ENCODE peak calls at places on chromosomes 1 and 21, in five cellular contexts. H is heart right ventricle, F is colonic mucosa, E is HL-60, I is adipocyte. M is an unnamed sample.

GRCh38 chr1:119815361-119815760 is 4.1 kb upstream of the REG4 start:
- DNase-seq in E (no peak), F (no peak), I (no peak), H (no peak), M (no peak)

GRCh38 chr1:193211539-193211938 is 25.1 kb upstream of the B3GALT2 start:
- DNase-seq in H (no peak), F (no peak), I (peak), E (no peak), M (no peak)

GRCh38 chr1:227780101-227781044 is 35.1 kb upstream of the PRSS38 start:
- DNase-seq in H (no peak), I (no peak), F (peak), E (no peak), M (no peak)

GRCh38 chr1:147337040-147337439 is 94.6 kb downstream of the CHD1L start:
- DNase-seq in F (no peak), H (no peak), I (no peak), E (no peak), M (no peak)

GRCh38 chr1:176897350-176898236 is 266.9 kb downstream of the ASTN1 start:
- DNase-seq in E (peak), I (peak), F (peak), H (peak), M (no peak)

GRCh38 chr1:221991221-221991620 is 249.3 kb upstream of the DUSP10 start:
- DNase-seq in I (peak), H (no peak), F (no peak), E (no peak), M (no peak)

GRCh38 chr1:223512016-223512415 is 118.8 kb downstream of the CCDC185 start:
- DNase-seq in E (no peak), H (no peak), F (no peak), I (no peak), M (no peak)

GRCh38 chr1:87684194-87684593 is 355.5 kb downstream of the LMO4 start:
- DNase-seq in F (peak), H (no peak), I (peak), E (no peak), M (no peak)

GRCh38 chr1:178651742-178652141 is 73.3 kb upstream of the RALGPS2 start:
- DNase-seq in H (no peak), E (no peak), I (peak), F (no peak), M (no peak)

GRCh38 chr1:16367258-16367967 is 371 bp downstream of the SZRD1 start:
- DNase-seq in H (peak), F (peak), E (peak), I (peak), M (peak)

GRCh38 chr1:220370041-220370700 is 97.9 kb upstream of the RAB3GAP2 start:
- DNase-seq in E (no peak), I (peak), H (no peak), F (no peak), M (no peak)

GRCh38 chr1:205907794-205908193 is 35.5 kb downstream of the SLC26A9 start:
- DNase-seq in E (no peak), I (peak), F (no peak), H (no peak), M (no peak)

GRCh38 chr1:157140068-157140588 is 1.9 kb upstream of the ETV3 start:
- DNase-seq in I (no peak), F (no peak), H (no peak), E (no peak), M (no peak)

GRCh38 chr1:226310637-226311195 is 1.8 kb upstream of the LIN9 start:
- DNase-seq in E (no peak), I (no peak), H (no peak), F (peak), M (no peak)

GRCh38 chr1:8020032-8020431 is 6.1 kb downstream of the ERRFI1 start:
- DNase-seq in I (peak), H (no peak), E (no peak), F (peak), M (no peak)

GRCh38 chr1:54813479-54814147 is 12.5 kb upstream of the TTC22 start:
- DNase-seq in H (no peak), E (no peak), F (peak), I (no peak), M (no peak)

GRCh38 chr1:201506573-201507567 is at the start of gene CSRP1:
- DNase-seq in I (peak), H (peak), E (peak), F (peak), M (peak)

GRCh38 chr1:201504799-201505504 is 2.0 kb downstream of the CSRP1 start:
- DNase-seq in F (no peak), H (no peak), I (no peak), E (no peak), M (no peak)

GRCh38 chr1:201504179-201504631 is 2.7 kb downstream of the CSRP1 start:
- DNase-seq in F (no peak), I (peak), E (no peak), H (no peak), M (no peak)

GRCh38 chr1:201506092-201506491 is 831 bp downstream of the CSRP1 start:
- DNase-seq in I (peak), F (no peak), E (no peak), H (no peak), M (no peak)

DNA sequence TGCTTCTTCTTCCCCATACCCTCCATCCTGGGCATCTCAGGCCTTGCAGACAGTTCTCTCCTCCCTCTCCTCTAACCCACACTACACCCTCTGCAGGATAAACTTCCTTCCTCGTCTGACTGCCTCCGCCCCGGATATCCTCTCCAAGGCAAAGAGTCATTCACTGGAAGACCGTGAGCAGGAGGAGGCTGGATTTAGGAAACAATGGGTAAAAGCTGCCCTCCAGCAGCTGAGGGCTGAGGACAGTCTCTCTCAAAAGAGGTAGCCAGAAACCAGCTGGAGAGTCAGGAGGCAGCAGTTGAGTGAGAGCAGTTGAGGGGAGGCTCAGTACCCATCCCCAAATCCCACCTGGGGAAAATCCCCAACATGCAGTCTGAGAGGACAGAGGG is 1.4 kb downstream of the CSRP1 start:
- DNase-seq in H (no peak), F (peak), I (peak), E (peak), M (no peak)
- H3K4me3 ChIP-seq in H (peak), F (peak), I (peak), E (peak), M (peak)

DNA sequence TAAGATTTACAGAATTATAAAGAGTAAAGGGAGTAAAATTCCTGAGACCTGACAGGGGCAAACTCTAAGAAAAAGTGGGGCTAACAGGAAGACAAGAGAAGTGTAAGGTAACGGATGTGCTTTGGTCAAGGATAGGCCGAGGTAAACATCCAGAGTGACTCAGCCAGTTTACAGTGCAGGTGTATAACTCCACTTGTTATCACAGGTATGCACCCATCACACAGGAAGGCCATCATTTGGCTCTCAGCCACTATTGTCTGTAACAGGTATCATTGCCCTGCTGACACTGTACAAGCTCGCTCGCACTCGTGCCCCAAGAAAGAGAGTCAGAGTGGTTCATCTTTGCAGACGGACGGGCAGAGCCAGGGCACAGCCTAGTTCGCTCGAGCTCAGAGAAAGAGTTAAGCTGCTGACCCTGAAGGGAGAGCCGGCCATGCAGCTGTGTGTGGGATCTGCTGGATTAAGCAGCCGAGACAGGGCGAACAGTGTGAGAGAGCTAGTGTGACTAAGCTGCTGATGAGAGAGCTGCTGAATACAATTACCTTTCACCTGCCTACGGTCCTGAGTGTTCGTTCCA is 26.8 kb upstream of the LYPD8 start:
- DNase-seq in E (no peak), F (no peak), I (no peak), H (no peak), M (no peak)
- H3K4me3 ChIP-seq in E (no peak), F (no peak), I (no peak), H (no peak), M (no peak)

GRCh38 chr1:67394548-67394947 is 35.7 kb downstream of the SERBP1 start:
- DNase-seq in F (no peak), H (no peak), I (no peak), E (no peak), M (no peak)
- H3K4me3 ChIP-seq in F (no peak), H (no peak), I (no peak), E (no peak), M (no peak)

GRCh38 chr21:38499296-38499695 is 1.0 kb upstream of the ERG start:
- DNase-seq in F (no peak), E (no peak), H (no peak), I (no peak), M (no peak)
- H3K4me3 ChIP-seq in F (no peak), E (no peak), H (no peak), I (no peak), M (no peak)

DNA sequence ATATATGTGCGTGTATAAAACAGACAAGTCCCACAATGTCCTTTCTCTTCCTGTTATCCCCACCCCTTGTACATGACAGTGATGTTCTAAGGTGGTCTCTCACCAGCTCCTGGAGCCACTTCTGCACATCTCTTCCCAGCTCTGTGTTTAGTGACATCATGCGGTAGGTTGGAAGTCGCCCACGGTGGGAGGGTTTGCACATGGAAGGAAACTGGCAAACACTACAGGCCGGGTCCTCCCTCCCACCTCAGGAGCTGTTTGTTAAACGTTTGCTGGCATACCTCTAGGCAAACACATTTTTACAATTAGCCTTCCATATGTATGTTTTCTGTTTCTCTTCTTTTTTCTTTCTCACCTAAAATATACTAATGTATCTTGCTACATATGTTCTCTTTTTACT is 107.4 kb downstream of the PCBP3 start:
- DNase-seq in E (no peak), I (no peak), F (no peak), H (no peak), M (no peak)
- H3K4me3 ChIP-seq in E (no peak), I (no peak), F (no peak), H (no peak), M (no peak)

GRCh38 chr1:245657371-245657770 is 502.6 kb downstream of the KIF26B start:
- DNase-seq in E (no peak), H (no peak), F (no peak), I (no peak), M (no peak)
- H3K4me3 ChIP-seq in E (no peak), H (no peak), F (no peak), I (no peak), M (no peak)

GRCh38 chr1:40711465-40712404 is 20.2 kb downstream of the NFYC start:
- DNase-seq in F (peak), H (no peak), I (peak), E (peak), M (no peak)
- H3K4me3 ChIP-seq in F (no peak), H (peak), I (peak), E (no peak), M (peak)

DNA sequence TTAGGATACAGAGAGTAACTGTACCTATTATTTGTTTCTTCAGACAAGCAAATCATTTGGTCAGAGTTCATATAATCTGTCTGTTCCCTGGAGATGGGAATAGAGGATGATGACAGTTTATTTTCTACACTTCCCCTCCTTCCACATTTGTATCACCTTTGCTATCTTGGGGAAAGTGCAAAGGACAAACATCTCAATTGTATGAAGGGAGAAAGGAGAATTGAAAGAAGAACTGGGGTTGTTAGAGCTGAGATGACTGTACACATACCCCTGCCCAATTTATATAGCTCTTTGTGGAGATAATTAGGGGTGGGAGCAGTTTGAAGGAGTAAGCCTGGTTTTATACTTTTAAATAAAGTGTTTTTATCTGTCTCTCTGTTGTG is 14.0 kb downstream of the POLR3GL start:
- DNase-seq in F (no peak), H (no peak), E (no peak), I (no peak), M (no peak)
- H3K4me3 ChIP-seq in F (peak), H (peak), E (no peak), I (peak), M (peak)

DNA sequence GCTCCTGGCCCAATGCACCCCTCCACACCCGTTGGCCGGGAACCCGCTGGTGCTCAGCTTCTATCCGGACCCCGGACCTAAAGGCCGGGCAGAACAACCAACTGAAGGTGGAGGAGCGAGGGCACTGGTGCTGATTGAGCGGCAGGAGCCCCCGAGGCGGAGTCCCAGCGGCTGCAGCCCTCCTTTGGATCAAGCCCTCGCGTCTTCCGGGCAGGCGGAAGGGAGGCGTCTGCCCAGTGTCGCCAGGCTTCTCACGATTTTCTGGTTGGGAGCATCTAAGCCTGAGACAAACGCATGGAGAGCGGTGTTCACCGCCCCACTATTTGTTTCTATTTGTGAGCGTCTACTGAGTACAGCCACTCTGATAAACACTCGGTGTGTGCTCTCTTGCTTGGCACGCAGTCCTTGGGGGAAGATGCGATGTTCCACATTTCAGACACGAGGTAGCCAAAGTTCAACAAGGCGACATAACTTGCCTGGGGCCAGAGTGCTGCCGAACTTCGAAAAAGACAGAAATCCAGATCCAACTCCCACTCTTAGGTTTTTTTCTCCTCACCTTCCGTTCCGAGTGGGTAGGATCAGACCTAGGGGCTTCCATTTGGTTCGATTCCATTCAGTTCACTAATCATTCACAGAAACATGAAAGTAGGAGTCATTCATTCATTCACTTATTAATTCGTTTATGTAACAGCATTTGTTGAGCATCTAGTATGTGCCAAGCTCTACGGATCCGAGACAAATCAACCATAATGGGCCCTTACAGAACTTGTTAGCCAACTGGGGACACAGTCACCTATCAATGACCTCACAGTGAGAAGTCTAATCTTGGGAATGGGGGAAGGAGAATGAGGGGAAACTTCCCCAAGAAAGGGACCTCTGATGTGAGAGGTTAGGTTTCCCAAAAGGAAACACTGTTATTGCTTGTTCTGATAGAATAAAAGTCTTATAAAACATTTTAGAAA is 4.9 kb upstream of the DMRTA2 start:
- DNase-seq in F (no peak), H (no peak), E (no peak), I (no peak), M (no peak)
- H3K4me3 ChIP-seq in F (no peak), H (no peak), E (no peak), I (no peak), M (no peak)

M was measured in esophagus squamous epithelium.